ENCODE peak calls at places on chromosomes 1 and 21, in five cellular contexts. O is SK-N-SH, A is K562, X is H1, W is GM12878. F is an unnamed sample.

GRCh38 chr1:115251856-115252255 is 86.2 kb downstream of the NGF start:
- DNase-seq in O (peak), A (no peak), X (no peak), W (no peak), F (no peak)

GRCh38 chr1:172882791-172883386 is 167.9 kb downstream of the TNFSF18 start:
- DNase-seq in O (no peak), A (no peak), X (no peak), W (no peak), F (no peak)

GRCh38 chr21:25462517-25462971 is 144.7 kb downstream of the MRPL39 start:
- DNase-seq in O (no peak), A (no peak), X (no peak), W (peak), F (no peak)

GRCh38 chr1:154970631-154971340 is at the start of gene SHC1:
- DNase-seq in O (peak), A (peak), X (peak), W (no peak), F (peak)

GRCh38 chr1:61050541-61051454 is 31.6 kb upstream of the NFIA start:
- DNase-seq in O (peak), A (peak), X (no peak), W (no peak), F (no peak)

GRCh38 chr1:19866758-19867157 is 15.4 kb upstream of the OTUD3 start:
- DNase-seq in O (no peak), A (no peak), X (no peak), W (no peak), F (no peak)

GRCh38 chr1:212606042-212606733 is 2.4 kb upstream of the ATF3 start:
- DNase-seq in O (no peak), A (no peak), X (no peak), W (no peak), F (no peak)

GRCh38 chr1:115833806-115834205 is 7.1 kb downstream of the NHLH2 start:
- DNase-seq in O (no peak), A (no peak), X (no peak), W (no peak), F (no peak)

GRCh38 chr1:42385283-42385682 is 4.7 kb downstream of the RIMKLA start:
- DNase-seq in O (no peak), A (no peak), X (no peak), W (no peak), F (no peak)

GRCh38 chr1:230827801-230828200 is 40.5 kb downstream of the C1orf198 start:
- DNase-seq in O (no peak), A (no peak), X (no peak), W (no peak), F (no peak)

GRCh38 chr1:77265180-77265579 is 16.6 kb upstream of the AK5 start:
- DNase-seq in O (no peak), A (no peak), X (no peak), W (no peak), F (no peak)

GRCh38 chr1:156591181-156591431 is 470 bp upstream of the NAXE start:
- DNase-seq in O (no peak), A (no peak), X (no peak), W (no peak), F (no peak)

GRCh38 chr1:192131914-192132313 is 26.3 kb upstream of the RGS18 start:
- DNase-seq in O (no peak), A (no peak), X (no peak), W (no peak), F (no peak)

GRCh38 chr1:15584489-15585363 is at the start of gene AGMAT:
- DNase-seq in O (peak), A (no peak), X (peak), W (no peak), F (peak)

GRCh38 chr21:29155118-29155932 is 24.9 kb downstream of the MAP3K7CL start:
- DNase-seq in O (peak), A (no peak), X (no peak), W (no peak), F (no peak)

GRCh38 chr1:114522264-114522575 is 11.2 kb upstream of the TRIM33 start:
- DNase-seq in O (no peak), A (peak), X (no peak), W (no peak), F (no peak)

GRCh38 chr1:110148961-110149360 is 1.3 kb upstream of the SLC6A17 start:
- DNase-seq in O (no peak), A (no peak), X (no peak), W (no peak), F (no peak)

GRCh38 chr1:57157818-57158606 is 192.2 kb upstream of the C8B start:
- DNase-seq in O (no peak), A (no peak), X (no peak), W (no peak), F (no peak)

GRCh38 chr1:233738850-233739249 is 124.9 kb downstream of the KCNK1 start:
- DNase-seq in O (no peak), A (no peak), X (peak), W (no peak), F (no peak)

GRCh38 chr1:89894210-89894668 is 73.4 kb downstream of the LRRC8D start:
- DNase-seq in O (no peak), A (no peak), X (no peak), W (no peak), F (no peak)

GRCh38 chr1:245715970-245716369 is 561.2 kb downstream of the KIF26B start:
- DNase-seq in O (no peak), A (no peak), X (no peak), W (no peak), F (peak)

GRCh38 chr21:45432575-45433255 is 27.8 kb downstream of the COL18A1 start:
- DNase-seq in O (no peak), A (no peak), X (no peak), W (no peak), F (peak)
- TF ChIP-seq GABPA in O (no peak), A (no peak), X (no peak), W (no peak), F (no peak)

GRCh38 chr1:244327533-244327932 is 124.2 kb downstream of the ADSS2 start:
- DNase-seq in O (no peak), A (no peak), X (no peak), W (no peak), F (peak)

GRCh38 chr1:244322791-244323521 is 128.8 kb downstream of the ADSS2 start:
- DNase-seq in O (no peak), A (peak), X (no peak), W (no peak), F (peak)

GRCh38 chr1:244324176-244324883 is 127.4 kb downstream of the ADSS2 start:
- DNase-seq in O (no peak), A (no peak), X (no peak), W (no peak), F (no peak)

GRCh38 chr1:244326757-244327156 is 125.0 kb downstream of the ADSS2 start:
- DNase-seq in O (no peak), A (no peak), X (no peak), W (no peak), F (no peak)

DNA sequence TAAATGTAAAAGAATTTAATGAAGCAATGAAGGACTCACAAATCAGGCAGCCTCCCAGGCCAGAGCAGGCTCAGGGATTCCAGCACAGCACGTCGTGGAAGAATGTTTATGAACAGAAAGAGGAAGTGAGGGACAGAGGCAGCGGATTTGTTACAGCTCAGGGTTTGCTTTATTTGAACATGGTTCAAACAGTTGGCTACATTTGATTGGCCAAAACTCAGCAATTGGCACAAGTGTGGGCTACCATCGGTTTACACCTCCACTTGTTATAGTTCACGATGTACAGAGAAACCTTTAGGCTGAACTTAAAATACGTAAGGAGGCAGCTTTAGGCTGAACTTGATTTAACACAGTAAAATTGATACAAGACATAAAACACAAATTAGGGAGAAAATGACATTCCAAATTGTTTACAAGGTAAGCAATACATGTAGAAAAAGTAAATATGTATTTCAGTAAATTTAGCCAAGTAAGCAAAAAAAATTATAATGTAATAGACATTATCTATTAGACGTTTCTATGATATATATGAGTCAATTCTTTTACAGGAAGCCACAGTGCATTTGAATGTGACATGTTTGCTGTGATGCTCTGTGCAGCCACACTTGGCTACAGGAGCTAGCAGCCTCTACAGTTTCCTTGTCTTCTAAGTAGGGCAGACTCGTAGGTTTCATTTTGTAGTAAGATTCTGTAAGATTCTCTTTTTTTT is 126.5 kb downstream of the ADSS2 start:
- DNase-seq in O (no peak), A (no peak), X (no peak), W (peak), F (no peak)
- TF ChIP-seq RAD21 in O (no peak), A (no peak), X (no peak), W (no peak), F (no peak)

GRCh38 chr1:23936481-23937176 is 23.0 kb upstream of the PNRC2 start:
- DNase-seq in O (no peak), A (peak), X (no peak), W (no peak), F (no peak)
- TF ChIP-seq GABPA in O (no peak), A (no peak), X (no peak), W (no peak), F (no peak)

DNA sequence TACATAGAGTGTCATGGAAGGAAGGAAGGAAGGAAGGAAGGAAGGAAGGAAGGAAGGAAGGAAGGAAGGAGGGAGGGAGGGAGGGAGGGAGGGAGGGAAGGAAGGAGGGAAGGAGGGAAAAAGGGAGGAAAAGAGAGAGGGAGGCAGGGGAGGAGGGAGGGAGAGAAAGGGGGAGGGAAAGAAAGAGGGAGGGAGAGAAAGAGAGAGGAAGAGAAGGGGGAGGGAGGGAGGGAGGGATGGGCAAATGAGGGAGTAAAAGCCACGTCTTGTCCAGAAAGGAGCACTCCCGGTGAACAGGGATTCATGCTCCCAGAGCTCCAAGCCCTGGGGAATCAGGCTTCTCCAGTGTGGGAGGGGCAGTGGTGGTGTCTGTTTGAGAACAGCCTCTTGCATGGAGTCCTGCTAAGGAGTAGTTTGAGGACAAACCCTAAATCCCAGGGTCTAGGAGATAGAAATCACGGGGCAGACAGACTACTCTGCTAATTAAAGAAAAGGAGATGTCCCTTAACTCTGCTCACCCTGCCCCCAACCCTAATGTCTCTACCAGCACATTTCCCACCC is 71.6 kb downstream of the TAS1R2 start:
- DNase-seq in O (no peak), A (no peak), X (no peak), W (no peak), F (no peak)
- TF ChIP-seq RAD21 in O (no peak), A (no peak), X (no peak), W (no peak), F (no peak)

GRCh38 chr1:119606394-119606793 is 41.7 kb downstream of the ZNF697 start:
- DNase-seq in O (no peak), A (no peak), X (no peak), W (no peak), F (no peak)

GRCh38 chr1:119613769-119614358 is 34.2 kb downstream of the ZNF697 start:
- DNase-seq in O (peak), A (peak), X (peak), W (peak), F (peak)

GRCh38 chr1:119611701-119612113 is 36.4 kb downstream of the ZNF697 start:
- DNase-seq in O (peak), A (peak), X (peak), W (no peak), F (peak)
- TF ChIP-seq GABPA in O (no peak), A (no peak), X (no peak), W (no peak), F (no peak)

GRCh38 chr1:176479920-176480319 is 16.9 kb downstream of the PAPPA2 start:
- DNase-seq in O (peak), A (no peak), X (no peak), W (no peak), F (no peak)
- TF ChIP-seq RAD21 in O (no peak), A (no peak), X (no peak), W (no peak), F (no peak)

GRCh38 chr1:224211262-224211962 is 28.4 kb downstream of the DEGS1 start:
- DNase-seq in O (peak), A (no peak), X (no peak), W (no peak), F (peak)
- TF ChIP-seq GABPA in O (no peak), A (no peak), X (no peak), W (no peak), F (no peak)

GRCh38 chr1:221335161-221336101 is 406.5 kb downstream of the DUSP10 start:
- DNase-seq in O (peak), A (no peak), X (no peak), W (no peak), F (peak)

GRCh38 chr1:221336141-221336540 is 405.7 kb downstream of the DUSP10 start:
- DNase-seq in O (no peak), A (no peak), X (no peak), W (no peak), F (peak)

GRCh38 chr1:221337106-221337505 is 404.8 kb downstream of the DUSP10 start:
- DNase-seq in O (no peak), A (no peak), X (no peak), W (no peak), F (no peak)

GRCh38 chr1:221331263-221332183 is 410.4 kb downstream of the DUSP10 start:
- DNase-seq in O (no peak), A (no peak), X (no peak), W (no peak), F (no peak)

DNA sequence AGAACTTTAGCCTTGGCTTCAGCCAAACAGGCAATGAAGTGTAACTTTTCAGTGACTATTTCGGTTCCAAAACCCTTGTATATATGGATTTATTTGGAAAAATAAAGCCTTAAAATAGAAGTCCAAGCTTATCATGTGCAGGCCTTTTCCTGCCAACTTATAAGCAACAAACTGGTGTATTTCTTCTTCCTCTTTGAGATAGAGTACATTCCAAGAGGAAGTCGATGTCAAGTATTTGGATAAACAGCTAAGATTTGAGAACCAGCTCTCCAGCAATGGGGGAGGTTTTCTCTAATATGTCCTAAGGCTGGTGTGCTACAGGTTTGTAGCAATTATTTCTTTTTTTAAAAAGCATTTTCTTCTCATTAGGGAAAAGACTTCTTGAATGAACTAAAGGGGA is 407.8 kb downstream of the DUSP10 start:
- DNase-seq in O (no peak), A (no peak), X (no peak), W (no peak), F (no peak)
- TF ChIP-seq RAD21 in O (no peak), A (no peak), X (no peak), W (no peak), F (no peak)

DNA sequence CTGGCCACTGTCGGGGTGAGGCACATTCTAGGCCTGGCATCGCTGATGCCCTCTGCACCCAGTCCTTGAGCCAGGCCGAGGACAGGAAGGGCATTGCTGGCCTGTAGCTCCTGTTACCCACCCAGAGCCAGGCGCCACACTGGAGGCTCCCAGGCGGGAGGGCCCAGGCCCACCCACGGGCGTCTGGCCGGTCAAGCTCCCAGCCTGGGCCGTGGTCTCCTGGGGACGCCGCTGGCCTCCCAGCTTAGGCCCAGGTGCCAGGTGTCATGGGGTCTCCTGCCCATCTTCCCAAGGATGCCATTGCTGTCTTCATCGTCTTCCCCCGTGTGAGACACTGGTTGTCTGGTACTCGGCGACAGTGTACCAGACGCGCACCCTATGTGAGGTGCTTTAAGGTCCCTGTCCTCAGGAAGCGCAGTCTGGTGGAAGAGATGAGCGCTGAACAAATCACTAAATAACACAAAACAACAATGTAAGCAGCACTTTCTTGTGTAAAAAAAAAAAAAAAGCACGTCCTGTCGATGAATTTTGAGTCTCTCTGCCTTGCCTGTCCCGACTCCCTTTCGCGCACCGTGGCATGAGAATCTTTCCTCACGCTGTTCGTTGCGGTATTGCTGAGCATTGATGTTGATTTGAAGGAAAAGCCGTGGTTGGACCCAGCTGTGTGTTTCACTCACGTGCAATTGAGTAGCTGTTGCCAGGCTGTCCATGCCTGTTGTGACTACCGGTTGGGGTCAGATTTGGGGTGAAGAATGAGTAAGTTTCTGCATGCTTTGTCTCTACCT is 27.0 kb upstream of the TRAPPC10 start:
- DNase-seq in O (peak), A (no peak), X (no peak), W (no peak), F (no peak)
- TF ChIP-seq GABPA in O (no peak), A (no peak), X (no peak), W (no peak), F (no peak)

F was measured in HepG2.